ENCODE peak calls at places on chromosomes 6 and 20, in six cellular contexts. One of them, this sample, is unnamed.

GRCh38 chr6:28985396-28986164 is 19.5 kb downstream of the ZNF311 start:
- DNase-seq in fibroblast of pulmonary artery: peak
- DNase-seq in GM19239: no peak
- DNase-seq in dorsolateral prefrontal cortex: peak
- DNase-seq in caudate nucleus: peak
- DNase-seq in Peyer's patch: peak
- DNase-seq in this sample: peak

GRCh38 chr6:34017106-34017805 is 128.6 kb downstream of the GRM4 start:
- DNase-seq in fibroblast of pulmonary artery: no peak
- DNase-seq in GM19239: no peak
- DNase-seq in dorsolateral prefrontal cortex: no peak
- DNase-seq in caudate nucleus: no peak
- DNase-seq in Peyer's patch: no peak
- DNase-seq in this sample: no peak

GRCh38 chr6:44034391-44034861 is 92.8 kb downstream of the MRPL14 start:
- DNase-seq in fibroblast of pulmonary artery: no peak
- DNase-seq in GM19239: no peak
- DNase-seq in dorsolateral prefrontal cortex: no peak
- DNase-seq in caudate nucleus: no peak
- DNase-seq in Peyer's patch: no peak
- DNase-seq in this sample: no peak

GRCh38 chr6:36120979-36121706 is 9.2 kb upstream of the MAPK13 start:
- DNase-seq in fibroblast of pulmonary artery: peak
- DNase-seq in GM19239: no peak
- DNase-seq in dorsolateral prefrontal cortex: no peak
- DNase-seq in caudate nucleus: no peak
- DNase-seq in Peyer's patch: peak
- DNase-seq in this sample: peak

GRCh38 chr20:24676978-24677370 is 207.5 kb downstream of the SYNDIG1 start:
- DNase-seq in fibroblast of pulmonary artery: no peak
- DNase-seq in GM19239: no peak
- DNase-seq in dorsolateral prefrontal cortex: no peak
- DNase-seq in caudate nucleus: no peak
- DNase-seq in Peyer's patch: no peak
- DNase-seq in this sample: no peak

GRCh38 chr6:49552596-49552995 is 2.1 kb downstream of the C6orf141 start:
- DNase-seq in fibroblast of pulmonary artery: no peak
- DNase-seq in GM19239: no peak
- DNase-seq in dorsolateral prefrontal cortex: no peak
- DNase-seq in caudate nucleus: no peak
- DNase-seq in Peyer's patch: no peak
- DNase-seq in this sample: no peak

GRCh38 chr6:11822346-11822745 is 43.7 kb upstream of the ADTRP start:
- DNase-seq in fibroblast of pulmonary artery: no peak
- DNase-seq in GM19239: no peak
- DNase-seq in dorsolateral prefrontal cortex: no peak
- DNase-seq in caudate nucleus: no peak
- DNase-seq in Peyer's patch: no peak
- DNase-seq in this sample: no peak

GRCh38 chr20:13883425-13883824 is 98.6 kb downstream of the NDUFAF5 start:
- DNase-seq in fibroblast of pulmonary artery: no peak
- DNase-seq in GM19239: no peak
- DNase-seq in dorsolateral prefrontal cortex: no peak
- DNase-seq in caudate nucleus: no peak
- DNase-seq in Peyer's patch: no peak
- DNase-seq in this sample: no peak

GRCh38 chr20:17680128-17680835 is 1.8 kb downstream of the RRBP1 start:
- DNase-seq in fibroblast of pulmonary artery: peak
- DNase-seq in GM19239: no peak
- DNase-seq in dorsolateral prefrontal cortex: no peak
- DNase-seq in caudate nucleus: no peak
- DNase-seq in Peyer's patch: peak
- DNase-seq in this sample: peak

GRCh38 chr6:6556738-6557503 is 31.6 kb upstream of the LY86 start:
- DNase-seq in fibroblast of pulmonary artery: peak
- DNase-seq in GM19239: peak
- DNase-seq in dorsolateral prefrontal cortex: no peak
- DNase-seq in caudate nucleus: no peak
- DNase-seq in Peyer's patch: peak
- DNase-seq in this sample: peak

GRCh38 chr6:42166444-42167141 is 6.6 kb upstream of the GUCA1A start:
- DNase-seq in fibroblast of pulmonary artery: peak
- DNase-seq in GM19239: peak
- DNase-seq in dorsolateral prefrontal cortex: no peak
- DNase-seq in caudate nucleus: no peak
- DNase-seq in Peyer's patch: peak
- DNase-seq in this sample: peak

GRCh38 chr6:150915868-150916267 is 50.4 kb downstream of the MTHFD1L start:
- DNase-seq in fibroblast of pulmonary artery: peak
- DNase-seq in GM19239: no peak
- DNase-seq in dorsolateral prefrontal cortex: no peak
- DNase-seq in caudate nucleus: no peak
- DNase-seq in Peyer's patch: no peak
- DNase-seq in this sample: no peak

GRCh38 chr6:158649289-158650143 is at the start of gene SYTL3:
- DNase-seq in fibroblast of pulmonary artery: peak
- DNase-seq in GM19239: no peak
- DNase-seq in dorsolateral prefrontal cortex: no peak
- DNase-seq in caudate nucleus: no peak
- DNase-seq in Peyer's patch: peak
- DNase-seq in this sample: peak

GRCh38 chr20:64116016-64116415 is 8.7 kb upstream of the NPBWR2 start:
- DNase-seq in fibroblast of pulmonary artery: no peak
- DNase-seq in GM19239: no peak
- DNase-seq in dorsolateral prefrontal cortex: no peak
- DNase-seq in caudate nucleus: no peak
- DNase-seq in Peyer's patch: peak
- DNase-seq in this sample: no peak

GRCh38 chr6:26383624-26384417 is 913 bp downstream of the BTN2A2 start:
- DNase-seq in fibroblast of pulmonary artery: peak
- DNase-seq in GM19239: no peak
- DNase-seq in dorsolateral prefrontal cortex: no peak
- DNase-seq in caudate nucleus: no peak
- DNase-seq in Peyer's patch: peak
- DNase-seq in this sample: peak

GRCh38 chr6:14819001-14819400 is 426.9 kb upstream of the JARID2 start:
- DNase-seq in fibroblast of pulmonary artery: no peak
- DNase-seq in GM19239: no peak
- DNase-seq in dorsolateral prefrontal cortex: no peak
- DNase-seq in caudate nucleus: no peak
- DNase-seq in Peyer's patch: peak
- DNase-seq in this sample: no peak

GRCh38 chr6:45522486-45522885 is 144.8 kb upstream of the SUPT3H start:
- DNase-seq in fibroblast of pulmonary artery: no peak
- DNase-seq in GM19239: no peak
- DNase-seq in dorsolateral prefrontal cortex: no peak
- DNase-seq in caudate nucleus: no peak
- DNase-seq in Peyer's patch: no peak
- DNase-seq in this sample: no peak

GRCh38 chr6:164749126-164749758 is 560.2 kb downstream of the C6orf118 start:
- DNase-seq in fibroblast of pulmonary artery: peak
- DNase-seq in GM19239: no peak
- DNase-seq in dorsolateral prefrontal cortex: no peak
- DNase-seq in caudate nucleus: no peak
- DNase-seq in Peyer's patch: no peak
- DNase-seq in this sample: no peak

GRCh38 chr6:52877168-52877567 is 32.3 kb downstream of the GSTA3 start:
- DNase-seq in fibroblast of pulmonary artery: peak
- DNase-seq in GM19239: no peak
- DNase-seq in dorsolateral prefrontal cortex: no peak
- DNase-seq in caudate nucleus: no peak
- DNase-seq in Peyer's patch: no peak
- DNase-seq in this sample: no peak

GRCh38 chr6:37938909-37939308 is 119.4 kb downstream of the ZFAND3 start:
- DNase-seq in fibroblast of pulmonary artery: no peak
- DNase-seq in GM19239: no peak
- DNase-seq in dorsolateral prefrontal cortex: no peak
- DNase-seq in caudate nucleus: no peak
- DNase-seq in Peyer's patch: no peak
- DNase-seq in this sample: no peak

GRCh38 chr6:34525431-34526175 is 30.5 kb downstream of the SPDEF start:
- DNase-seq in fibroblast of pulmonary artery: no peak
- DNase-seq in GM19239: no peak
- DNase-seq in dorsolateral prefrontal cortex: no peak
- DNase-seq in caudate nucleus: no peak
- DNase-seq in Peyer's patch: no peak
- DNase-seq in this sample: no peak

GRCh38 chr20:41275181-41275793 is 42.2 kb downstream of the ZHX3 start:
- DNase-seq in fibroblast of pulmonary artery: peak
- DNase-seq in GM19239: no peak
- DNase-seq in dorsolateral prefrontal cortex: no peak
- DNase-seq in caudate nucleus: no peak
- DNase-seq in Peyer's patch: no peak
- DNase-seq in this sample: no peak

GRCh38 chr6:70813885-70814284 is 143.0 kb downstream of the B3GAT2 start:
- DNase-seq in fibroblast of pulmonary artery: no peak
- DNase-seq in GM19239: no peak
- DNase-seq in dorsolateral prefrontal cortex: no peak
- DNase-seq in caudate nucleus: no peak
- DNase-seq in Peyer's patch: no peak
- DNase-seq in this sample: no peak

GRCh38 chr6:164926686-164927085 is 382.7 kb downstream of the C6orf118 start:
- DNase-seq in fibroblast of pulmonary artery: no peak
- DNase-seq in GM19239: no peak
- DNase-seq in dorsolateral prefrontal cortex: no peak
- DNase-seq in caudate nucleus: no peak
- DNase-seq in Peyer's patch: no peak
- DNase-seq in this sample: no peak

GRCh38 chr20:51871943-51872342 is 69.6 kb upstream of the SALL4 start:
- DNase-seq in fibroblast of pulmonary artery: no peak
- DNase-seq in GM19239: no peak
- DNase-seq in dorsolateral prefrontal cortex: no peak
- DNase-seq in caudate nucleus: no peak
- DNase-seq in Peyer's patch: no peak
- DNase-seq in this sample: no peak

This sample was measured in left colon.